ENCODE peak calls at places on chromosome 11, in four cellular contexts. One of them, this sample, is unnamed.

GRCh38 chr11:111086058-111086457 is 159.5 kb upstream of the POU2AF2 start:
- DNase-seq in pancreas: no peak
- DNase-seq in IMR-90: no peak
- DNase-seq in T-helper 17 cell: no peak
- DNase-seq in this sample: no peak

GRCh38 chr11:59705281-59705680 is 8.4 kb downstream of the OR10V1 start:
- DNase-seq in IMR-90: peak
- DNase-seq in pancreas: no peak
- DNase-seq in T-helper 17 cell: no peak
- DNase-seq in this sample: no peak

GRCh38 chr11:79201637-79202347 is 239.0 kb downstream of the TENM4 start:
- DNase-seq in IMR-90: no peak
- DNase-seq in T-helper 17 cell: no peak
- DNase-seq in pancreas: no peak
- DNase-seq in this sample: no peak

GRCh38 chr11:65639623-65640482 is 2.0 kb downstream of the SIPA1 start:
- DNase-seq in IMR-90: no peak
- DNase-seq in T-helper 17 cell: peak
- DNase-seq in pancreas: no peak
- DNase-seq in this sample: peak

GRCh38 chr11:12901874-12902481 is 107.1 kb upstream of the RASSF10 start:
- DNase-seq in pancreas: no peak
- DNase-seq in T-helper 17 cell: no peak
- DNase-seq in IMR-90: peak
- DNase-seq in this sample: no peak

GRCh38 chr11:68881320-68881719 is 22.3 kb downstream of the MRPL21 start:
- DNase-seq in IMR-90: no peak
- DNase-seq in T-helper 17 cell: no peak
- DNase-seq in pancreas: no peak
- DNase-seq in this sample: no peak

GRCh38 chr11:46120711-46121327 is 435 bp downstream of the PHF21A start:
- DNase-seq in T-helper 17 cell: no peak
- DNase-seq in IMR-90: peak
- DNase-seq in pancreas: peak
- DNase-seq in this sample: peak

GRCh38 chr11:110075087-110075821 is 17.9 kb upstream of the ZC3H12C start:
- DNase-seq in IMR-90: no peak
- DNase-seq in pancreas: no peak
- DNase-seq in T-helper 17 cell: no peak
- DNase-seq in this sample: no peak

GRCh38 chr11:96642584-96642983 is 252.8 kb downstream of the JRKL start:
- DNase-seq in T-helper 17 cell: no peak
- DNase-seq in pancreas: no peak
- DNase-seq in IMR-90: no peak
- DNase-seq in this sample: no peak

GRCh38 chr11:6397156-6397555 is 6.9 kb downstream of the SMPD1 start:
- DNase-seq in T-helper 17 cell: no peak
- DNase-seq in IMR-90: no peak
- DNase-seq in pancreas: no peak
- DNase-seq in this sample: no peak